ENCODE peak calls at places on chromosomes 1 and 21, in four cellular contexts. B, K, M and Q are unnamed samples.

GRCh38 chr1:116852910-116853309 is 56.8 kb upstream of the PTGFRN start:
- DNase-seq in B (no peak), K (peak), M (no peak), Q (no peak)

GRCh38 chr1:221549815-221550214 is 192.1 kb downstream of the DUSP10 start:
- DNase-seq in K (no peak), B (no peak), M (no peak), Q (no peak)

GRCh38 chr1:56948403-56949023 is 17.3 kb downstream of the C8B start:
- DNase-seq in B (no peak), M (no peak), K (no peak), Q (no peak)

GRCh38 chr1:111515291-111516007 is 12.0 kb upstream of the ADORA3 start:
- DNase-seq in B (peak), M (no peak), K (no peak), Q (no peak)

GRCh38 chr1:173473599-173474011 is 3.5 kb upstream of the PRDX6 start:
- DNase-seq in B (no peak), M (no peak), K (peak), Q (no peak)

GRCh38 chr21:46001821-46002681 is 20.5 kb downstream of the COL6A1 start:
- DNase-seq in M (no peak), B (peak), K (no peak), Q (no peak)

GRCh38 chr1:34831721-34832246 is 27.8 kb downstream of the SMIM12 start:
- DNase-seq in B (no peak), K (no peak), M (no peak), Q (no peak)

GRCh38 chr1:94283462-94283861 is 46.1 kb upstream of the ARHGAP29 start:
- DNase-seq in K (no peak), M (no peak), B (no peak), Q (no peak)

GRCh38 chr1:229396607-229397189 is 37.2 kb downstream of the ACTA1 start:
- DNase-seq in K (no peak), B (no peak), M (no peak), Q (no peak)

GRCh38 chr1:77504986-77505385 is 177.5 kb downstream of the ZZZ3 start:
- DNase-seq in B (no peak), K (no peak), M (no peak), Q (no peak)

GRCh38 chr1:188904201-188904600 is 1573.5 kb downstream of the BRINP3 start:
- DNase-seq in B (no peak), M (no peak), K (peak), Q (no peak)

GRCh38 chr1:205444931-205445652 is 10.8 kb downstream of the BLACAT1 start:
- DNase-seq in K (peak), M (no peak), B (no peak), Q (peak)

GRCh38 chr1:85611856-85612255 is 31.3 kb downstream of the CCN1 start:
- DNase-seq in B (no peak), K (peak), M (no peak), Q (no peak)

GRCh38 chr1:205486258-205486657 is 18.2 kb upstream of the CDK18 start:
- DNase-seq in K (no peak), B (no peak), M (no peak), Q (no peak)

GRCh38 chr21:29208666-29209059 is 78.2 kb downstream of the MAP3K7CL start:
- DNase-seq in K (peak), B (no peak), M (no peak), Q (no peak)

GRCh38 chr1:241513378-241513777 is 6.2 kb downstream of the FH start:
- DNase-seq in B (no peak), K (no peak), M (no peak), Q (no peak)

GRCh38 chr1:30232288-30232899 is 491.0 kb downstream of the MATN1 start:
- DNase-seq in B (no peak), M (peak), K (peak), Q (no peak)

GRCh38 chr1:221509575-221510360 is 232.1 kb downstream of the DUSP10 start:
- DNase-seq in K (no peak), M (no peak), B (no peak), Q (no peak)

GRCh38 chr1:162367073-162367472 is 9.6 kb downstream of the SPATA46 start:
- DNase-seq in M (no peak), K (no peak), B (no peak), Q (no peak)

GRCh38 chr1:218292515-218292914 is 7.4 kb downstream of the RRP15 start:
- DNase-seq in M (no peak), B (no peak), K (no peak), Q (no peak)

GRCh38 chr1:44251486-44251885 is 38.2 kb downstream of the DMAP1 start:
- DNase-seq in B (no peak), M (no peak), K (no peak), Q (no peak)

GRCh38 chr1:160429125-160429551 is 28.8 kb downstream of the VANGL2 start:
- DNase-seq in K (no peak), M (no peak), B (no peak), Q (no peak)

GRCh38 chr1:175208773-175209492 is 16.4 kb upstream of the KIAA0040 start:
- DNase-seq in M (peak), B (peak), K (no peak), Q (no peak)

GRCh38 chr1:243482237-243483022 is 226.6 kb downstream of the SDCCAG8 start:
- DNase-seq in K (peak), M (no peak), B (no peak), Q (no peak)

GRCh38 chr1:19096036-19096833 is 113.8 kb downstream of the UBR4 start:
- DNase-seq in M (no peak), K (no peak), B (no peak), Q (no peak)

GRCh38 chr1:226601456-226601855 is 52.9 kb downstream of the STUM start:
- DNase-seq in M (no peak), K (no peak), B (no peak), Q (no peak)

GRCh38 chr1:205293350-205294074 is 28.0 kb downstream of the NUAK2 start:
- DNase-seq in B (no peak), K (peak), M (no peak), Q (no peak)

GRCh38 chr1:206933333-206933945 is 11.7 kb upstream of the FCMR start:
- DNase-seq in B (peak), K (no peak), M (no peak), Q (no peak)

GRCh38 chr1:63611231-63611630 is 18.0 kb downstream of the PGM1 start:
- DNase-seq in M (no peak), K (no peak), B (no peak), Q (no peak)